ENCODE peak calls at places on chromosomes 11 and 22, in five cellular contexts. U is NCI-H510A treated with DMSO at 0.1 percent for 48 hours; O is mucosa of descending colon; H is activated naive CD4-positive, alpha-beta T cell; R is GM13976. G is an unnamed sample.

GRCh38 chr11:60363542-60364525 is 14.5 kb upstream of the MS4A7 start:
- DNase-seq in U (peak), O (no peak), H (peak), R (peak), G (peak)

GRCh38 chr11:97224396-97224795 is 834.6 kb downstream of the JRKL start:
- DNase-seq in U (no peak), O (no peak), H (no peak), R (no peak), G (no peak)

GRCh38 chr22:43270314-43270908 is 72.8 kb downstream of the SCUBE1 start:
- DNase-seq in U (no peak), O (no peak), H (no peak), R (peak), G (no peak)

GRCh38 chr11:112513936-112514716 is 253.5 kb upstream of the PLET1 start:
- DNase-seq in U (no peak), O (no peak), H (no peak), R (no peak), G (no peak)

GRCh38 chr22:18024276-18024939 is at the start of gene MICAL3:
- DNase-seq in U (peak), O (peak), H (no peak), R (peak), G (no peak)

GRCh38 chr22:37206841-37207821 is 5.1 kb downstream of the SSTR3 start:
- DNase-seq in U (no peak), O (no peak), H (no peak), R (no peak), G (no peak)

GRCh38 chr11:121321614-121322243 is 29.2 kb downstream of the SC5D start:
- DNase-seq in U (no peak), O (no peak), H (no peak), R (peak), G (no peak)

GRCh38 chr11:63007920-63008319 is 7.7 kb downstream of the SLC22A8 start:
- DNase-seq in U (no peak), O (no peak), H (no peak), R (no peak), G (no peak)

G was measured in SIG-M5.